ENCODE peak calls at places on chromosome 12, in ten cellular contexts. C, H, T, S, N, R, L, Y, W and E are unnamed samples.

GRCh38 chr12:48165089-48166031 is 8.0 kb upstream of the ASB8 start:
- DNase-seq in C (peak), H (peak), T (peak), S (peak), N (no peak), R (no peak), L (no peak), Y (peak), W (no peak), E (peak)

GRCh38 chr12:59803735-59804134 is 207.9 kb downstream of the SLC16A7 start:
- DNase-seq in C (peak), H (no peak), T (no peak), S (no peak), N (no peak), R (no peak), L (no peak), Y (no peak), W (no peak), E (no peak)

GRCh38 chr12:13000616-13000934 is 510 bp upstream of the HEBP1 start:
- DNase-seq in C (peak), H (no peak), T (peak), S (no peak), N (no peak), R (peak), L (no peak), Y (peak), W (no peak), E (no peak)

GRCh38 chr12:88805286-88805685 is 225.0 kb upstream of the KITLG start:
- DNase-seq in C (no peak), H (no peak), T (no peak), S (no peak), N (no peak), R (no peak), L (no peak), Y (no peak), W (no peak), E (no peak)

GRCh38 chr12:75890660-75891059 is 140.9 kb downstream of the PHLDA1 start:
- DNase-seq in C (no peak), H (no peak), T (no peak), S (no peak), N (no peak), R (no peak), L (no peak), Y (no peak), W (no peak), E (no peak)

GRCh38 chr12:53733051-53733812 is 6.0 kb upstream of the CALCOCO1 start:
- DNase-seq in C (no peak), H (no peak), T (no peak), S (no peak), N (no peak), R (no peak), L (no peak), Y (no peak), W (no peak), E (no peak)

GRCh38 chr12:5945071-5946008 is at the start of gene ANO2:
- DNase-seq in C (peak), H (peak), T (no peak), S (peak), N (no peak), R (no peak), L (no peak), Y (no peak), W (peak), E (no peak)

GRCh38 chr12:104083769-104084475 is 19.6 kb downstream of the HCFC2 start:
- DNase-seq in C (no peak), H (no peak), T (peak), S (no peak), N (no peak), R (no peak), L (no peak), Y (no peak), W (no peak), E (no peak)

GRCh38 chr12:115470977-115471376 is 787.0 kb upstream of the TBX3 start:
- DNase-seq in C (no peak), H (no peak), T (no peak), S (no peak), N (no peak), R (no peak), L (no peak), Y (no peak), W (no peak), E (no peak)

GRCh38 chr12:42932937-42933336 is 343.4 kb upstream of the PRICKLE1 start:
- DNase-seq in C (no peak), H (no peak), T (no peak), S (no peak), N (no peak), R (no peak), L (no peak), Y (no peak), W (no peak), E (no peak)

GRCh38 chr12:26471560-26471959 is 276.2 kb downstream of the SSPN start:
- DNase-seq in C (no peak), H (peak), T (no peak), S (no peak), N (no peak), R (no peak), L (no peak), Y (no peak), W (no peak), E (no peak)